ENCODE peak calls at places on chromosomes 3 and 15, in five cellular contexts. O is GM12864, R is activated T-helper 1 cell treated with Interleukin-2 at 50 U/mL for 16 hours, J is globus pallidus, S is T-helper 1 cell. V is an unnamed sample.

GRCh38 chr15:82174471-82174870 is 88.1 kb downstream of the EFL1 start:
- DNase-seq in R (no peak), O (no peak), J (no peak), S (no peak), V (no peak)

GRCh38 chr3:24300949-24301348 is 193.7 kb downstream of the THRB start:
- DNase-seq in O (no peak), R (no peak), J (no peak), S (no peak), V (no peak)

GRCh38 chr15:42401544-42402478 is 42.5 kb downstream of the CAPN3 start:
- DNase-seq in O (no peak), R (no peak), J (no peak), S (no peak), V (no peak)

GRCh38 chr15:29115093-29115991 is 154.3 kb downstream of the NSMCE3 start:
- DNase-seq in O (no peak), S (no peak), R (no peak), J (no peak), V (peak)

GRCh38 chr15:63186065-63186464 is 3.3 kb upstream of the RAB8B start:
- DNase-seq in O (no peak), R (no peak), S (no peak), J (no peak), V (no peak)

GRCh38 chr15:39704235-39704634 is 78.4 kb downstream of the FSIP1 start:
- DNase-seq in S (no peak), J (no peak), O (no peak), R (no peak), V (no peak)

GRCh38 chr3:71330505-71330904 is 253.0 kb downstream of the FOXP1 start:
- DNase-seq in O (no peak), J (no peak), R (no peak), S (no peak), V (no peak)

GRCh38 chr3:53196575-53197407 is 35.8 kb downstream of the PRKCD start:
- DNase-seq in J (peak), O (peak), S (no peak), R (no peak), V (no peak)

GRCh38 chr3:172260381-172260780 is 187.9 kb downstream of the GHSR start:
- DNase-seq in O (no peak), J (no peak), S (no peak), R (no peak), V (no peak)

GRCh38 chr3:73352841-73353493 is 271.8 kb downstream of the PDZRN3 start:
- DNase-seq in R (no peak), O (no peak), J (no peak), S (no peak), V (no peak)

GRCh38 chr15:87589134-87589533 is 667.4 kb downstream of the NTRK3 start:
- DNase-seq in O (no peak), J (no peak), S (no peak), R (no peak), V (no peak)

GRCh38 chr3:124772081-124772831 is 42.0 kb downstream of the UMPS start:
- DNase-seq in R (no peak), S (no peak), O (no peak), J (peak), V (peak)

GRCh38 chr3:197397812-197398211 is 99.4 kb upstream of the DLG1 start:
- DNase-seq in O (no peak), J (no peak), R (no peak), S (no peak), V (peak)

GRCh38 chr3:69855436-69856162 is 116.3 kb downstream of the MITF start:
- DNase-seq in O (no peak), S (no peak), R (no peak), J (peak), V (peak)

GRCh38 chr3:123602325-123602724 is 17.5 kb upstream of the HACD2 start:
- DNase-seq in J (no peak), O (no peak), R (no peak), S (no peak), V (no peak)

GRCh38 chr15:93587046-93587445 is 498.0 kb upstream of the RGMA start:
- DNase-seq in S (no peak), O (no peak), J (no peak), R (no peak), V (no peak)

GRCh38 chr3:19596408-19596807 is 337.6 kb downstream of the EFHB start:
- DNase-seq in S (no peak), R (no peak), J (no peak), O (peak), V (no peak)

GRCh38 chr3:5133239-5133638 is 11.1 kb downstream of the ARL8B start:
- DNase-seq in O (no peak), J (no peak), R (no peak), S (no peak), V (no peak)

GRCh38 chr3:169552533-169552932 is 111.0 kb downstream of the MECOM start:
- DNase-seq in O (no peak), R (no peak), S (no peak), J (no peak), V (no peak)

GRCh38 chr3:49536875-49537533 is 17.3 kb upstream of the BSN start:
- DNase-seq in S (no peak), O (no peak), R (no peak), J (no peak), V (no peak)

GRCh38 chr3:64741344-64741743 is 53.5 kb upstream of the ADAMTS9 start:
- DNase-seq in O (no peak), J (no peak), R (no peak), S (no peak), V (no peak)

GRCh38 chr15:72318408-72318942 is 1.5 kb downstream of the CELF6 start:
- DNase-seq in O (no peak), S (no peak), J (no peak), R (no peak), V (no peak)

GRCh38 chr3:3309836-3310235 is 130.3 kb upstream of the CRBN start:
- DNase-seq in J (no peak), O (no peak), R (no peak), S (no peak), V (no peak)

GRCh38 chr15:31511707-31512310 is 185.2 kb downstream of the KLF13 start:
- DNase-seq in R (no peak), S (no peak), O (peak), J (no peak), V (no peak)

GRCh38 chr3:38543602-38544001 is 47.5 kb downstream of the EXOG start:
- DNase-seq in S (no peak), R (no peak), O (no peak), J (no peak), V (no peak)

GRCh38 chr15:67998599-67999122 is 55.5 kb upstream of the PIAS1 start:
- DNase-seq in R (no peak), O (no peak), S (no peak), J (no peak), V (peak)

GRCh38 chr15:67883228-67883773 is 43.5 kb upstream of the RNU6-1 start:
- DNase-seq in S (no peak), O (no peak), R (no peak), J (no peak), V (no peak)

V was measured in cerebellar cortex.